ENCODE peak calls at places on chromosomes 13 and 19, in five cellular contexts. C, B, L, W and Q are unnamed samples.

GRCh38 chr19:29967623-29968022 is 25.6 kb downstream of the URI1 start:
- DNase-seq in C (no peak), B (no peak), L (no peak), W (peak; percentile 49), Q (no peak)

GRCh38 chr13:50069255-50069654 is 54.0 kb downstream of the KCNRG start:
- DNase-seq in C (no peak), B (no peak), L (no peak), W (no peak), Q (no peak)

GRCh38 chr19:45754323-45754722 is 14.7 kb downstream of the SIX5 start:
- DNase-seq in C (no peak), B (no peak), L (no peak), W (no peak), Q (no peak)

GRCh38 chr19:48796468-48797083 is 14.3 kb downstream of the BCAT2 start:
- DNase-seq in C (no peak), B (no peak), L (no peak), W (no peak), Q (no peak)

GRCh38 chr19:42295831-42296525 is 6.0 kb upstream of the PRR19 start:
- DNase-seq in C (peak; percentile 84), B (peak; percentile 87), L (peak; percentile 84), W (peak; percentile 31), Q (no peak)

GRCh38 chr13:51070005-51070649 is 40.9 kb downstream of the C13orf42 start:
- DNase-seq in C (peak; percentile 56), B (peak; percentile 83), L (peak; percentile 84), W (peak; percentile 60), Q (peak; percentile 88)

GRCh38 chr13:24276310-24276709 is 33.1 kb upstream of the C1QTNF9 start:
- DNase-seq in C (no peak), B (no peak), L (no peak), W (no peak), Q (no peak)

GRCh38 chr13:99977912-99978780 is 3.4 kb upstream of the ZIC2 start:
- DNase-seq in C (no peak), B (no peak), L (peak; percentile 24), W (no peak), Q (no peak)

GRCh38 chr19:2042485-2043268 is 8.4 kb downstream of the MKNK2 start:
- DNase-seq in C (no peak), B (peak; percentile 58), L (peak; percentile 60), W (no peak), Q (peak; percentile 92)

GRCh38 chr13:80572308-80572676 is 231.4 kb upstream of the SPRY2 start:
- DNase-seq in C (no peak), B (no peak), L (no peak), W (no peak), Q (no peak)

GRCh38 chr19:15779756-15780476 is 7.5 kb upstream of the OR10H5 start:
- DNase-seq in C (peak; percentile 76), B (peak; percentile 81), L (peak; percentile 89), W (peak; percentile 18), Q (peak; percentile 87)

GRCh38 chr13:39451860-39452301 is 151.1 kb downstream of the LHFPL6 start:
- DNase-seq in C (no peak), B (peak; percentile 24), L (no peak), W (peak; percentile 37), Q (no peak)

GRCh38 chr13:39450176-39450575 is 152.8 kb downstream of the LHFPL6 start:
- DNase-seq in C (no peak), B (no peak), L (no peak), W (no peak), Q (no peak)

GRCh38 chr13:39451301-39451700 is 151.7 kb downstream of the LHFPL6 start:
- DNase-seq in C (no peak), B (no peak), L (no peak), W (peak; percentile 43), Q (no peak)

GRCh38 chr13:39452834-39453233 is 150.2 kb downstream of the LHFPL6 start:
- DNase-seq in C (no peak), B (no peak), L (no peak), W (no peak), Q (no peak)

GRCh38 chr13:39452412-39452811 is 150.6 kb downstream of the LHFPL6 start:
- DNase-seq in C (no peak), B (no peak), L (no peak), W (peak; percentile 55), Q (no peak)
- H3K4me1 ChIP-seq in C (no peaks in the 10 kb centered on the region), B (no peaks in the 10 kb centered on the region), L (peaks cover 7% of the 10 kb centered on the region), W (peaks cover 2% of the 10 kb centered on the region), Q (peaks cover 26% of the 10 kb centered on the region)

DNA sequence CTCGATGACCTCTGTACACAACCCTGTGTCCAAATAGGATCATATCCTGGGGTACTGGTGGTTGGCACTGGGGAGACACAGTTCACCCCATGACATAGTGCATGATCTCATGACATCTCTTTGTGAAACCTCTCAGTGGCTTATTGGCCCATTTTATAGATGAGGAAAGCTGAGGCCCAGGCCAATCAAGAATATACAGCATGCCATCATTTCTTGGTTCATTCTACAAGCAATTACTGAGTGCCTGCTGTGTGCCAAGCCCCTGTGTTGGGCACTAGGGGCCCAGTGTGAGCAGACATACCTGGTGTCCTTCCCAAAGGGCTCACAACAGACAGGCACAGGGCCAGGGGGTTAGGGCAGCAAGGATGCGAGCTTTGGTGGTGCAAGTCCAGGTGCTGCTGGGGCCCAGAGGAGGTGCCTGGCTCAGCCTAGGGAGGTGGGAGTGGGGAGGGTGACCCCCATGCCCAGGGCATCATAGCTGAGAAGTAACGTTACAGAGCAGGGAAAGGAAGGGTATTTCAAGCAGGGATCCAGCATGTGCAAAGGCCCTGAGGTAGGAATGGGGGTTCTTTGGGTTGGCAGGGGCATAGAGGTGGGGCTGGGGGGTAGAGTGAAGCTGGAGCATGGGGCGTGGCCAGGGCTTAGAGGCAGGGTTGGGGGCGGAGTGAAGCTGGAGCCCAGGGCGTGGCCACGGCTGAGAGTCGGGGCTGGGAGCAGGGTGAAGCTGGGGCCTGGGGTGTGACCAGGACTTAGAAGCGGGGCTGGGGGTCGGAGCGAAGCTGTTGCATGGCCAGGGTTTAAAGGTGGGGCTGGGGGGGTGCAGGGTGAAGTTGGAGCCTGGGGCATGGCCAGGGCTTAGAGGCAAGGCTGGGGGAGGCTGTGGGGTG is 20.7 kb downstream of the COLGALT1 start:
- DNase-seq in C (no peak), B (no peak), L (no peak), W (no peak), Q (no peak)
- H3K27ac ChIP-seq in C (no peak overlapping the region), B (no peak overlapping the region), L (no peak overlapping the region), W (no peak overlapping the region), Q (no peak overlapping the region)

DNA sequence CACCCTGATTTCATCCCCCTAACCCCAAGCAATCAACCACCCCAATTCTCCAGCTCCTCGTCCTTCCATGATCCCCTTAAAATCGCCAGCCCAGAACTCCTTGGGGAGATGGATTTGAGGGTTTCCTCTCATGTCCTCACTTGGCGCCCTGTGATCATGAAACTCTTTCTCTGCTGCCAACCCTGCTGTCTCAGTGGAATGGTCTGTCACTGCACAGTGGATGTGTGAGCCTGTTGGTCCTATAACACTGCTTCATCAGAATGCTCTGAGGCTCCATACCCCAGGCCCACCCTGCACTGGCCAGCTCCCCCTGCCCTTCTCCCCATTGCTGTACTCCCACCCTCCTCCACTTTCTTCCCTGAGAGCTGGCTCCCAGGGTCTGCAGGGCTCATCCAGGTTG is 12.6 kb upstream of the ZNF792 start:
- DNase-seq in C (no peak), B (no peak), L (no peak), W (no peak), Q (no peak)
- H3K4me1 ChIP-seq in C (no peaks in the 10 kb centered on the region), B (no peaks in the 10 kb centered on the region), L (no peaks in the 10 kb centered on the region), W (no peaks in the 10 kb centered on the region), Q (no peaks in the 10 kb centered on the region)

DNA sequence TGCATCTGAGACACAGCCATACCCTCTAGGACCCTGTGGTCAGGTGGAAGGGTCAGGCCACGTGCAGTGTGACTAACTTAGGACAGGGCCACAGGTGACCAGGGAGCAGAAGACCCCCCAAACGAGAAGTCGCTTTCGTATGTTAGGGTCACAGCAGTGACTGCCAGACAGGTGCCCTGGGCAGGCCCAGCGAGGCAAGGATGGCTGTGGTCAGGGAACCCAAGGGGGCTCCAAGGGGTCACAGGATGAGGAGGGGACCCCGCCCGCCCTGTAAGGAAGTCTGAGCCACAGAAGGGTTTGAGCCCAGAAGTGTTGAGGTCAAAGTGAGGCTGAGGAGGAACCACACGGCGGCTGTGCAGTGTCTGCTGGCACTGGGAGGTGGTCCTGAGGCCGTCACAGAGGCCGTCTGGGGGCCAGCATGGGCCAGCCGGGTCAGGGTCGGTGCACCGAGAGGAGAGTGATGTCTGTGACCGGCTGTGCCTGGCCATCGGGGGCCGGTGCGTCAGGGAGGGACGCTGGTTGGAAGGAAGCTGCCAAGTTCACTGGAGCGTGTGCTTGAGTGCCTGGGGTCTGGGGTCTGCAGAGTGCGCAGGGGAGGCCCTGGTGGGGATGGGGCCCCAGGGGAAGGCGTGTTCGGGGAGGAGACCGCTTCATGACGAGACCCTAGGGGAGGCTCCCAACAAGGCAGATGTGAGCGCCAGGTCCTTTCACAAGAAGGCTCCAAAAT is 24.8 kb upstream of the TMEM255B start:
- DNase-seq in C (no peak), B (no peak), L (peak; percentile 26), W (no peak), Q (no peak)
- H3K27ac ChIP-seq in C (no peak overlapping the region), B (no peak overlapping the region), L (no peak overlapping the region), W (no peak overlapping the region), Q (no peak overlapping the region)

GRCh38 chr13:113897966-113898365 is 34.1 kb upstream of the GAS6 start:
- DNase-seq in C (peak; percentile 12), B (no peak), L (no peak), W (peak; percentile 69), Q (no peak)
- H3K4me1 ChIP-seq in C (no peaks in the 10 kb centered on the region), B (no peaks in the 10 kb centered on the region), L (peaks cover 6% of the 10 kb centered on the region), W (peaks cover 16% of the 10 kb centered on the region), Q (no peaks in the 10 kb centered on the region)

GRCh38 chr13:26558912-26559485 is 1.5 kb downstream of the WASF3 start:
- DNase-seq in C (no peak), B (no peak), L (no peak), W (no peak), Q (no peak)

GRCh38 chr13:26560456-26560855 is 3.0 kb downstream of the WASF3 start:
- DNase-seq in C (no peak), B (no peak), L (no peak), W (no peak), Q (no peak)

GRCh38 chr13:26562538-26562890 is 5.0 kb downstream of the WASF3 start:
- DNase-seq in C (no peak), B (no peak), L (no peak), W (peak; percentile 56), Q (no peak)

GRCh38 chr13:26563713-26564112 is 6.2 kb downstream of the WASF3 start:
- DNase-seq in C (no peak), B (no peak), L (no peak), W (no peak), Q (no peak)

GRCh38 chr13:26561636-26562537 is 4.4 kb downstream of the WASF3 start:
- DNase-seq in C (no peak), B (no peak), L (no peak), W (peak; percentile 80), Q (no peak)
- H3K27ac ChIP-seq in C (peak overlapping the region; percentile 17), B (no peak overlapping the region), L (no peak overlapping the region), W (peak overlapping the region; percentile 16), Q (no peak overlapping the region)

DNA sequence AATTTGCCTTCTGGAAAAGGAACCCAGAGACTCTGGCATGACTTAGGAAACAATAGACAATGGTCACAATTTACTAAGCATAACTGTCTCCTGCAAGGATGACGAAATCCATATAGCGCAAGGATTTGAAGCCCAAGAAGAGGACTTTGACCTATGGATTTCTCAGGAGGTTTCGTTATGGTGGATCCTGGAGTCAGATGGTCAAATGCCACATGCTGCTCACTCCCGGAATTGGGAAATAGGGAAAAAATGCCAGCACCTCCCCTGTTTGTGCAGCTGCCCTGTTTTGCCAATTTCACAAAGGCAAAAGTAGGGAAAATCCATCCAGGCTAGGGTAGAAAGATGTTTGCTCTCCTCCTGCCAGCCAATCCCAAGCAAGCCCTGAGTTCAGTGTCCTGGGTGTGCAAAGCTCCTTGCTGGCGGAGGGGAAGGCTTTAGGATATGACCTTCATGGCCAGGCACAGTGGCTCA is 23.4 kb downstream of the RDH8 start:
- DNase-seq in C (no peak), B (no peak), L (no peak), W (no peak), Q (no peak)
- H3K4me1 ChIP-seq in C (no peaks in the 10 kb centered on the region), B (no peaks in the 10 kb centered on the region), L (no peaks in the 10 kb centered on the region), W (no peaks in the 10 kb centered on the region), Q (no peaks in the 10 kb centered on the region)

GRCh38 chr19:58325623-58326022 is 1.2 kb upstream of the ZSCAN22 start:
- DNase-seq in C (no peak), B (no peak), L (no peak), W (peak; percentile 42), Q (no peak)
- H3K27ac ChIP-seq in C (no peak overlapping the region), B (no peak overlapping the region), L (no peak overlapping the region), W (peak overlapping the region; percentile 96), Q (no peak overlapping the region)